ENCODE peak calls at places on chromosomes 11 and 22, in five cellular contexts. S is GM12891, Q is right lobe of liver, A is uterus, C is heart left ventricle. Z is an unnamed sample.
A peak's percentile ranks its signal among the peaks of the same experiment; 100 is the strongest.

GRCh38 chr11:100687630-100688395 is 725 bp downstream of the ARHGAP42 start:
- DNase-seq in S (peak; percentile 48), Q (peak; percentile 65), A (peak; percentile 65), C (peak; percentile 54), Z (peak; percentile 55)

GRCh38 chr11:35115688-35116030 is 23.3 kb upstream of the CD44 start:
- DNase-seq in S (no peak), Q (no peak), A (no peak), C (no peak), Z (no peak)

GRCh38 chr11:72391638-72392423 is 42.5 kb downstream of the CLPB start:
- DNase-seq in S (peak; percentile 42), Q (no peak), A (no peak), C (no peak), Z (no peak)

GRCh38 chr11:22626573-22627239 is 1.1 kb upstream of the FANCF start:
- DNase-seq in S (no peak), Q (no peak), A (no peak), C (no peak), Z (no peak)

GRCh38 chr11:128981254-128981653 is 38.6 kb upstream of the TP53AIP1 start:
- DNase-seq in S (no peak), Q (no peak), A (no peak), C (no peak), Z (no peak)

GRCh38 chr11:87173185-87174039 is 135.7 kb downstream of the TMEM135 start:
- DNase-seq in S (no peak), Q (no peak), A (no peak), C (no peak), Z (no peak)

GRCh38 chr11:125903753-125904659 is at the start of gene DDX25:
- DNase-seq in S (no peak), Q (no peak), A (no peak), C (no peak), Z (no peak)

GRCh38 chr22:29308148-29308790 is 1.8 kb downstream of the GAS2L1 start:
- DNase-seq in S (no peak), Q (no peak), A (no peak), C (peak; percentile 52), Z (no peak)

GRCh38 chr11:66324626-66325025 is 7.8 kb upstream of the CD248 start:
- DNase-seq in S (no peak), Q (no peak), A (no peak), C (no peak), Z (no peak)

GRCh38 chr22:19181786-19182471 is 3.4 kb upstream of the SLC25A1 start:
- DNase-seq in S (no peak), Q (no peak), A (no peak), C (no peak), Z (no peak)

GRCh38 chr22:35422936-35423335 is 23.0 kb downstream of the MCM5 start:
- DNase-seq in S (no peak), Q (no peak), A (no peak), C (no peak), Z (no peak)

GRCh38 chr22:45952151-45952550 is 24.8 kb downstream of the WNT7B start:
- DNase-seq in S (no peak), Q (no peak), A (no peak), C (no peak), Z (no peak)

GRCh38 chr11:26827567-26828037 is 105.7 kb upstream of the SLC5A12 start:
- DNase-seq in S (no peak), Q (no peak), A (no peak), C (no peak), Z (no peak)

GRCh38 chr11:27757953-27758352 is 57.7 kb upstream of the BDNF start:
- DNase-seq in S (no peak), Q (no peak), A (no peak), C (no peak), Z (no peak)

GRCh38 chr11:6319001-6319878 is 1.1 kb downstream of the CAVIN3 start:
- DNase-seq in S (no peak), Q (peak; percentile 59), A (peak; percentile 54), C (peak; percentile 81), Z (no peak)

GRCh38 chr11:6320411-6321207 is at the start of gene CAVIN3:
- DNase-seq in S (peak; percentile 13), Q (peak; percentile 70), A (peak; percentile 91), C (peak; percentile 94), Z (peak; percentile 23)

GRCh38 chr11:6319879-6320410 is 356 bp downstream of the CAVIN3 start:
- DNase-seq in S (peak; percentile 35), Q (peak; percentile 67), A (peak; percentile 92), C (peak; percentile 97), Z (peak; percentile 32)

GRCh38 chr11:6312106-6312505 is 8.2 kb downstream of the CAVIN3 start:
- DNase-seq in S (no peak), Q (no peak), A (no peak), C (no peak), Z (peak; percentile 75)

DNA sequence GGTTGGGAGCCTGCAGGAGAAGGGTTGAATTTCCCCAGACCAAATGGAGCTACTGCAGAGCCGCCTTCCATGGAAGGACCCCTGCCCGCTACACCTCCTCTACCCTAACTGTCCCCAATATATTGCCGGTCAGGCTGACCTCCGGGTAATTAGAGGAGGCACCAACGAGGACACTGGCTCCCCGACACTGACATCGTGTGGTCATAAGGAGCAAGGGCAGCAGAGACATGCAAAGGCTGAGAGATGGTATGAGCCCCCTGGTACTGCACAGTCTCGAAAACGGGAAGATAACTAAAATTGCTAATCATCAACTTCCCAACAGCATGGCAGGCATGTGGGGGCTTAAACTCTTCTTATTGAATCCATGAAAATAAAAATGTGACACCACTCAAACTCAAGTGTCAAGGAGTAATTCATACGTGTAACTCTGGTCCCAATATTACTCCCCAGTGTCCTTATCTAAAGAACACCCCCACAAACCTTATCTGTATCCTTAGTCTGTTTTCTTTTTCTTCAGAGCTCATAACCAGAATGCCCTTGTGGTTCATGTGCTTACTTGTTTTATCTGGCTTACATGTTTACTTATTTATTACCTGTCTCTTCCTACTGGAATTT is 4.4 kb downstream of the CAVIN3 start:
- DNase-seq in S (peak; percentile 39), Q (peak; percentile 67), A (peak; percentile 59), C (peak; percentile 59), Z (peak; percentile 73)
- TF ChIP-seq POLR2A in S (no peak), Q (no peak), A (no peak), C (no peak), Z (no peak)

GRCh38 chr11:106276126-106276525 is 198.7 kb downstream of the AASDHPPT start:
- DNase-seq in S (no peak), Q (no peak), A (no peak), C (no peak), Z (no peak)

GRCh38 chr11:106280041-106280440 is 202.6 kb downstream of the AASDHPPT start:
- DNase-seq in S (no peak), Q (no peak), A (no peak), C (no peak), Z (no peak)

GRCh38 chr11:106276859-106277436 is 199.5 kb downstream of the AASDHPPT start:
- DNase-seq in S (no peak), Q (no peak), A (no peak), C (no peak), Z (no peak)

GRCh38 chr11:106281455-106282173 is 204.2 kb downstream of the AASDHPPT start:
- DNase-seq in S (no peak), Q (no peak), A (no peak), C (no peak), Z (no peak)

DNA sequence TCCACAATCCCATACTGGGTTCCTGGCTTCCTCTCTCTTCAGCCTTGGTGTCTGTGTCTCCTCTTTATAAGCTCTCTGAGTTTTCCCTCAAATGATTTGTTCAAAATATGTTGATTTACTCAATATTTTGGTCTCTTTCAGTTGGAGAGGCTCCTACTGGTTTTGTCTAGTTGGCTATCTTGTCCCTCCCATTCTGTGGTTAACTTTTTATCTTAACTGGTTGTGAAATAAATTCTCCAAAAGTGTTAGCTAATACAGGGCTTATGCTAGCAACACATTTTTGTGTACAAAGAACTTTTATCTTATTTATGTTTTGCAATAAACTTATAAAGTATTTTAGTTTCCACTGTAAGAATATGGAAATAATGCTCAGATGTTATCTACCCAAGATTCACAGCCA is 200.9 kb downstream of the AASDHPPT start:
- DNase-seq in S (no peak), Q (no peak), A (no peak), C (no peak), Z (no peak)
- TF ChIP-seq POLR2A in S (no peak), Q (no peak), A (no peak), C (no peak), Z (no peak)

DNA sequence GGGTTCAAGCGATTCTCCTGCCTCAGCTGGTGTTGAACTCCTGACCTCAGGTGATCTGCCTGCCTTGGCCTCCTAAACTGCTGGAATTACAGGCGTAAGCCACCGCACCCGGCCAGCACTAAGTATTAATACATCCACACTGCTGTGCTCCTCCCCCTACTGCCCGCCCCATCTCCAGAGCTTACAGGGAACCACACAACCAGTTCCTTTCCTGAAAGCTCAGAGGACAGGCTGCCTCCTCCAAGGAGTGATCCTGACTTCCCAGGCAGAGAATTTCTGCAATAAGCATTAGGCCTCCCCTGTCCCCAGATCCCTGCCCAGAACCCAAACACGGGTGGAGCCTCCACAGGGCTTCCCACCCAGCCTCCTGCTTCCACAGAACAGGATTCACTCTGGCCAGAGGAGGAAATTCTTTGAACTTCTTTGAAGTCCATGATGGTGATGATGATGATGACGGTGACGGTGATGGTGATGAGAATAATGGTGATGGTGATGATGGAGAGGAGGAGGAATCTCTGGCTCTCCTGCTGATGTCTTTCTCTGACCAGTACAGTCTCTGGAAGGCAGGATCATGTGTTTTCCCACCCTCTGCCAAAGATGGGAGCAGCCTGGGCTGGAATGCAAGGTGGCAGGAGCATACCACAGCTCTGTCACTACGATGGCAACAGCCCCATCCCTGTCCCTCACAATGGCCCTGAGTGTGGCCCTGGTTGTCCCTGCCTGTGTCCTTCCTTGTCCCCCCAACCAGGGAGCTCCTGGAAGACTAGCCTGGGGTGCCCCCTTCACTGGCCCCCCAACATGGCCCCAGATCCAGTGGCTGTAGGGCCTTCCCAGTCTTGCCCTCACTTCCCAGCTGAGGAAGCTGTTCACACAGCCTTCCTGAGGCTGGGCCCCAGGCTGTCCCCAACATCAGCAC is 33.5 kb upstream of the CSNK1E start:
- DNase-seq in S (no peak), Q (peak; percentile 48), A (peak; percentile 11), C (no peak), Z (no peak)
- TF ChIP-seq POLR2A in S (no peak), Q (no peak), A (no peak), C (no peak), Z (no peak)

DNA sequence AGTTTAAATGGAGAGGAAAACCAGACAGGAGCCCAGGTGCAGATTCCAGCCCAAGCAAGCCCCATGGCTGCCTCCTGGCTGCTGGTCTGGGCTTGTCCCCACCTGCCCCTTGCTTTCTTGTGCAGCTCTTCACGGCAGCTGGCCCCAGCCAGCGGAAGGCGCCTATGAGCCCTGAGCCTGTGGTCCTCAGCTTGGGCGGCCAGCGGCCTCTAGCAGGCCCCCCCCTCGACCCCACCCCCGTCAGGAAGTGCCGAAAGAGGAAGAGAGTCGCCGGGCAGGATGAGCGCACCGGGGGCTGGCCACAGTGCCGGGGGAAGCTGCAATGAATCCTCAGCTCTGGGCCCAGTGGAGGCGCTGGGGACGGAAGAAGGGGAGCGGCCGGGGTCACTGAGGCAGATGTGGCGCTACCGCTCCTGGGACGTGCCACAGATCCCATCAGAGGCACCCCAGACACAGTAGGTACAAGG is 2.1 kb upstream of the DGKZ start:
- DNase-seq in S (peak; percentile 42), Q (peak; percentile 78), A (no peak), C (peak; percentile 78), Z (no peak)
- TF ChIP-seq POLR2A in S (no peak), Q (peak; percentile 32), A (peak; percentile 33), C (no peak), Z (no peak)

Z was measured in erythroblast.